ENCODE peak calls at places on chromosomes 7 and 10, in six cellular contexts. N, T, D, M, K and U are unnamed samples.
A peak's percentile ranks its signal among the peaks of the same experiment; 100 is the strongest.

GRCh38 chr10:116873134-116873533 is 23.8 kb downstream of the ENO4 start:
- DNase-seq in K (no peak), D (no peak), N (no peak), M (peak; percentile 56), T (no peak), U (no peak)

GRCh38 chr7:89334785-89335184 is 539.2 kb upstream of the TEX47 start:
- DNase-seq in T (peak; percentile 26), M (no peak), N (no peak), D (no peak), K (no peak), U (peak; percentile 3)

GRCh38 chr10:96720422-96721206 is at the start of gene PIK3AP1:
- DNase-seq in D (peak; percentile 35), M (peak; percentile 75), N (peak; percentile 83), K (peak; percentile 71), T (peak; percentile 88), U (peak; percentile 25)

GRCh38 chr10:31399171-31399570 is 80.2 kb downstream of the ZEB1 start:
- DNase-seq in N (no peak), M (no peak), T (no peak), K (no peak), D (no peak), U (no peak)

GRCh38 chr10:68462536-68462935 is 9.2 kb downstream of the DNA2 start:
- DNase-seq in D (no peak), T (no peak), N (no peak), K (no peak), M (no peak), U (no peak)

GRCh38 chr7:115217373-115217772 is 295.5 kb downstream of the MDFIC start:
- DNase-seq in M (no peak), D (peak; percentile 39), N (no peak), T (no peak), K (no peak), U (peak; percentile 34)

GRCh38 chr7:96174812-96175211 is 147.1 kb downstream of the SLC25A13 start:
- DNase-seq in T (no peak), N (no peak), D (no peak), M (peak; percentile 39), K (no peak), U (no peak)

GRCh38 chr7:39720586-39720985 is 97.2 kb downstream of the RALA start:
- DNase-seq in D (no peak), K (no peak), N (no peak), T (no peak), M (peak; percentile 73), U (peak; percentile 82)

GRCh38 chr7:142012825-142013506 is 17.3 kb downstream of the MGAM start:
- DNase-seq in N (no peak), D (peak; percentile 54), K (peak; percentile 25), M (peak; percentile 57), T (no peak), U (peak; percentile 15)

GRCh38 chr10:474406-474805 is 215.1 kb downstream of the DIP2C start:
- DNase-seq in M (no peak), K (no peak), D (no peak), N (no peak), T (no peak), U (no peak)

GRCh38 chr7:98641646-98642489 is 24.8 kb downstream of the NPTX2 start:
- DNase-seq in N (peak; percentile 81), K (no peak), T (no peak), D (no peak), M (peak; percentile 50), U (no peak)

GRCh38 chr7:577971-578370 is 58.3 kb upstream of the PDGFA start:
- DNase-seq in T (no peak), M (peak; percentile 44), D (no peak), N (no peak), K (peak; percentile 60), U (no peak)

GRCh38 chr7:80542398-80542797 is 30.5 kb upstream of the GNAT3 start:
- DNase-seq in N (no peak), D (peak; percentile 93), T (no peak), K (no peak), M (no peak), U (peak; percentile 96)

GRCh38 chr10:633279-634245 is 55.9 kb downstream of the DIP2C start:
- DNase-seq in K (no peak), D (no peak), M (no peak), T (peak; percentile 81), N (no peak), U (no peak)

GRCh38 chr10:36681751-36682633 is 443.4 kb upstream of the ANKRD30A start:
- DNase-seq in D (no peak), K (no peak), T (no peak), M (peak; percentile 28), N (no peak), U (peak; percentile 65)

GRCh38 chr10:94403034-94403822 is 887 bp downstream of the TBC1D12 start:
- DNase-seq in M (peak; percentile 62), D (peak; percentile 86), K (peak; percentile 79), N (peak; percentile 83), T (peak; percentile 82), U (peak; percentile 74)

GRCh38 chr10:50658165-50658564 is 34.4 kb upstream of the SGMS1 start:
- DNase-seq in T (no peak), M (no peak), K (no peak), D (no peak), N (no peak), U (no peak)

GRCh38 chr10:60757422-60757895 is 20.8 kb upstream of the CDK1 start:
- DNase-seq in K (peak; percentile 11), T (no peak), D (no peak), N (peak; percentile 29), M (peak; percentile 54), U (peak; percentile 40)

GRCh38 chr7:127153315-127153714 is 99.4 kb downstream of the GRM8 start:
- DNase-seq in N (no peak), M (no peak), T (no peak), K (no peak), D (no peak), U (no peak)

GRCh38 chr10:3935141-3935540 is 150.1 kb upstream of the KLF6 start:
- DNase-seq in K (no peak), N (peak; percentile 67), D (peak; percentile 96), T (no peak), M (no peak), U (no peak)

GRCh38 chr7:1669954-1670893 is at the start of gene ELFN1:
- DNase-seq in D (peak; percentile 49), M (peak; percentile 90), T (peak; percentile 86), N (no peak), K (peak; percentile 93), U (no peak)
- H3K4me2 ChIP-seq in D (peak within 1 kb of the TSS; percentile 57), M (peak within 1 kb of the TSS; percentile 82), T (peak within 1 kb of the TSS; percentile 57), N (no peak within 1 kb of the TSS), K (peak within 1 kb of the TSS; percentile 80), U (no peak within 1 kb of the TSS)

GRCh38 chr7:43666938-43667337 is 62.4 kb downstream of the COA1 start:
- DNase-seq in M (no peak), K (no peak), D (peak; percentile 75), N (no peak), T (no peak), U (peak; percentile 31)

GRCh38 chr7:43660141-43660540 is 69.2 kb downstream of the COA1 start:
- DNase-seq in K (no peak), T (no peak), D (no peak), N (no peak), M (peak; percentile 52), U (peak; percentile 19)

GRCh38 chr7:43668035-43668434 is 61.3 kb downstream of the COA1 start:
- DNase-seq in K (no peak), T (no peak), N (no peak), M (no peak), D (no peak), U (peak; percentile 38)

GRCh38 chr7:43669286-43670081 is 59.8 kb downstream of the COA1 start:
- DNase-seq in M (peak; percentile 98), K (no peak), T (no peak), N (no peak), D (peak; percentile 42), U (no peak)

DNA sequence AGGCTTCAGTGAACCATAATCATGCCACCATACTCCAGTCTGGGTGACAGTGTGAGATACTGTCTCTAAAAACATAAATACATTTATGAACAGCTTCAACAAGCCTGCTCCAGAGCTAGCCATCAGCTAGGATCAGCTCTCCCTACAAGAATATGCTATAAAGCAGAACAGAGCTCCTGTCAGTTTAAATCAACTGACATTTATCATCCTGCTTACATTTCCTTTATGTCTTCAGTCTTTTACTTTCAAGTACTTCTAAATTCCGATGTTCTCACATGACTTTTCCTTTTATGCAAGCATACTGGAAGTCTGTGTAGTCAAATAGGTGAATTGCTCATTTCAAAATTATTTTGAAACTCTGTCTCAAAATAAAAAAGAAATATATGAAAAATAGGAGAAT is 64.6 kb downstream of the COA1 start:
- DNase-seq in T (peak; percentile 56), M (no peak), D (no peak), K (no peak), N (no peak), U (no peak)
- H3F3A ChIP-seq in T (peaks cover 45% of the 10 kb centered on the region), M (no peaks in the 10 kb centered on the region), D (peaks cover 17% of the 10 kb centered on the region), K (no peaks in the 10 kb centered on the region), N (no peaks in the 10 kb centered on the region), U (no peaks in the 10 kb centered on the region)

GRCh38 chr10:44261296-44261695 is 123.6 kb downstream of the CXCL12 start:
- DNase-seq in D (peak; percentile 84), M (no peak), T (peak; percentile 84), N (no peak), K (no peak), U (no peak)
- TF ChIP-seq EZH2phosphoT487 in D (no peak), M (no peak), T (no peak), N (no peak), K (no peak), U (no peak)

DNA sequence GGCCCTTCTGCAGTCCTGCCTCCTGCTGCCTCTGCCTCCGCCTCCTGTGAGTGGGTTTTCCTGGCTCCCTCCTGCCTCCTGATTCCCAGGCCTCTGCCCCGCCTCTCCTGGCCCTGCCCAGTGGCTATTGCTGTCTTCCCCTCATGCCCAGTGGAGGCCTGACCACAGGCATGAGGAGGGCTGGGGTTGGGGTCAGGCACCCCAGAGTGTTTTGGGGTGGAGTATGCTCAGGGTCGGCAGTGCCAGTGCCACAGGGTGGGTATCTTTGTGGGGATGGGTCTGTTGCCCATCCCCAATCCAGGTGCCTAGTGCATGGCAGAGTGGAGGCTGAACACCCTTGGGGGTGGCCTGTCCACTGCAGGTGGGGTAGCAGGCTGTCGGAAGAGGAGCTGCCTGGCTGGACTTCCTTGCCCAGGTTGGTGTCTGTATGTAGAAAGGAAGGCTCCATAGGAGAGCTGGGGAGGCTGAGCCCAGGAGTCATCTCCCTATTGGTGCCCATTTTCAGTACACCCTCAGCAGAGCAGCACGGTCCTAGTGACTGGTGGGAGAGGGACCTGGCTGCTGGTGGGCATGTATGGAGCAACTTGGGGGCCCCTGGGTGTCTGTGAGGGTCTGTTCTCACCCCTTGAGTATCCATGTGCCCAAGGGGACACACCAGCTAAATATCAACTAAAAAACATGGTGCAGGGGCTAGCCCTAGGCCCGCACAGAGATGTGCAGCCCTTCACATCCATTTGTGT is 62.2 kb downstream of the ARHGAP22 start:
- DNase-seq in M (no peak), N (no peak), K (no peak), D (no peak), T (no peak), U (no peak)
- H3K4me2 ChIP-seq in M (no peak overlapping the region), N (no peak overlapping the region), K (no peak overlapping the region), D (no peak overlapping the region), T (no peak overlapping the region), U (no peak overlapping the region)

GRCh38 chr7:130950054-130950453 is 216.0 kb upstream of the KLF14 start:
- DNase-seq in M (no peak), K (no peak), T (no peak), N (no peak), D (no peak), U (no peak)
- H3F3A ChIP-seq in M (no peaks in the 10 kb centered on the region), K (no peaks in the 10 kb centered on the region), T (peaks cover 7% of the 10 kb centered on the region), N (no peaks in the 10 kb centered on the region), D (peaks cover 58% of the 10 kb centered on the region), U (no peaks in the 10 kb centered on the region)